ENCODE peak calls at places on chromosome 14, in six cellular contexts. I, A, J, B, C and H are unnamed samples.

GRCh38 chr14:100580316-100581227 is 6.6 kb downstream of the BEGAIN start:
- DNase-seq in I (no peak), J (no peak), B (no peak), A (no peak), C (no peak), H (no peak)

GRCh38 chr14:36948157-36948859 is 224.1 kb downstream of the SLC25A21 start:
- DNase-seq in C (no peak), I (no peak), A (no peak), J (no peak), B (no peak), H (no peak)

GRCh38 chr14:55099741-55100140 is 29.3 kb upstream of the LGALS3 start:
- DNase-seq in B (no peak), C (no peak), I (no peak), J (no peak), A (no peak), H (no peak)

GRCh38 chr14:76922599-76922998 is 96.4 kb downstream of the LRRC74A start:
- DNase-seq in A (no peak), J (no peak), C (no peak), B (no peak), I (no peak), H (no peak)

GRCh38 chr14:72884386-72884785 is 9.5 kb downstream of the DPF3 start:
- DNase-seq in I (no peak), J (no peak), C (no peak), B (no peak), A (no peak), H (no peak)

GRCh38 chr14:102949801-102950451 is 27.5 kb downstream of the AMN start:
- DNase-seq in A (no peak), I (no peak), C (peak; percentile 93), B (no peak), J (no peak), H (no peak)

GRCh38 chr14:92461891-92462290 is 51.7 kb upstream of the RIN3 start:
- DNase-seq in I (no peak), A (no peak), B (no peak), C (no peak), J (no peak), H (no peak)

GRCh38 chr14:61177279-61178225 is 103.6 kb downstream of the TMEM30B start:
- DNase-seq in J (no peak), A (peak; percentile 20), B (no peak), C (no peak), I (no peak), H (no peak)

GRCh38 chr14:104432611-104433231 is 146.8 kb upstream of the C14orf180 start:
- DNase-seq in J (no peak), A (no peak), I (no peak), C (no peak), B (no peak), H (no peak)

GRCh38 chr14:32417956-32418552 is 89.0 kb downstream of the AKAP6 start:
- DNase-seq in C (peak; percentile 18), B (no peak), I (no peak), J (no peak), A (peak; percentile 70), H (no peak)

GRCh38 chr14:35504260-35504659 is 29.7 kb upstream of the INSM2 start:
- DNase-seq in C (no peak), I (no peak), B (no peak), J (no peak), A (no peak), H (no peak)

GRCh38 chr14:51202914-51203665 is 37.0 kb upstream of the TMX1 start:
- DNase-seq in B (no peak), J (peak; percentile 1), C (no peak), I (no peak), A (no peak), H (no peak)

GRCh38 chr14:81236138-81236537 is 15.4 kb upstream of the GTF2A1 start:
- DNase-seq in B (no peak), C (no peak), J (no peak), A (no peak), I (no peak), H (no peak)

GRCh38 chr14:101547107-101547738 is 14.1 kb upstream of the DIO3 start:
- DNase-seq in B (no peak), J (no peak), A (no peak), C (no peak), I (no peak), H (no peak)

GRCh38 chr14:73846944-73847343 is 4.7 kb upstream of the PTGR2 start:
- DNase-seq in A (no peak), J (no peak), B (no peak), C (no peak), I (no peak), H (no peak)

GRCh38 chr14:61628192-61628591 is 67.1 kb upstream of the HIF1A start:
- DNase-seq in B (no peak), I (no peak), C (no peak), A (no peak), J (no peak), H (no peak)

GRCh38 chr14:83706555-83706954 is 1823.4 kb upstream of the FLRT2 start:
- DNase-seq in A (no peak), B (no peak), I (no peak), C (no peak), J (no peak), H (no peak)

GRCh38 chr14:85528882-85529585 is 910 bp upstream of the FLRT2 start:
- DNase-seq in J (no peak), C (no peak), B (no peak), A (no peak), I (no peak), H (no peak)

GRCh38 chr14:38357557-38357956 is 101.7 kb upstream of the CLEC14A start:
- DNase-seq in C (no peak), I (no peak), B (no peak), A (no peak), J (no peak), H (no peak)

GRCh38 chr14:101315802-101316296 is 245.4 kb upstream of the DIO3 start:
- DNase-seq in J (no peak), I (no peak), B (no peak), C (no peak), A (peak; percentile 40), H (no peak)

GRCh38 chr14:95056476-95056875 is 100.9 kb downstream of the DICER1 start:
- DNase-seq in C (peak; percentile 83), I (no peak), A (peak; percentile 9), J (no peak), B (no peak), H (no peak)

GRCh38 chr14:35386673-35387125 is 17.9 kb downstream of the NFKBIA start:
- DNase-seq in A (no peak), J (no peak), B (no peak), C (no peak), I (no peak), H (no peak)

GRCh38 chr14:64293976-64294671 is at the start of gene ESR2:
- DNase-seq in J (peak; percentile 12), A (peak; percentile 10), B (peak; percentile 13), C (peak; percentile 49), I (no peak), H (no peak)

GRCh38 chr14:100536721-100537700 is 50.2 kb downstream of the BEGAIN start:
- DNase-seq in J (no peak), I (no peak), A (no peak), C (no peak), B (no peak), H (peak; percentile 26)

GRCh38 chr14:103134405-103134804 is 11.1 kb downstream of the TNFAIP2 start:
- DNase-seq in I (no peak), C (no peak), B (no peak), J (no peak), A (no peak), H (no peak)

GRCh38 chr14:55272922-55273321 is 1.7 kb downstream of the FBXO34 start:
- DNase-seq in B (no peak), I (no peak), J (no peak), A (no peak), C (no peak), H (no peak)

GRCh38 chr14:65832431-65833253 is 420.1 kb downstream of the FUT8 start:
- DNase-seq in I (no peak), J (no peak), C (peak; percentile 23), B (no peak), A (no peak), H (no peak)

GRCh38 chr14:22448035-22448904 is 140.8 kb downstream of the DAD1 start:
- DNase-seq in B (no peak), J (no peak), I (peak; percentile 80), C (no peak), A (no peak), H (peak; percentile 41)

GRCh38 chr14:104424406-104425072 is 155.0 kb upstream of the C14orf180 start:
- DNase-seq in B (peak; percentile 3), I (no peak), C (peak; percentile 98), J (no peak), A (no peak), H (no peak)